ENCODE peak calls at places on chromosome X, in four cellular contexts. One of them, this sample, is unnamed.

GRCh38 chrX:69028006-69028760 is 137.1 kb downstream of the PJA1 start:
- DNase-seq in ovary: no peak
- DNase-seq in HFF-Myc: no peak
- DNase-seq in RPMI7951: no peak
- DNase-seq in this sample: no peak

GRCh38 chrX:15498741-15499140 is 1.9 kb upstream of the BMX start:
- DNase-seq in ovary: no peak
- DNase-seq in HFF-Myc: no peak
- DNase-seq in RPMI7951: no peak
- DNase-seq in this sample: no peak

GRCh38 chrX:46278591-46278990 is 266.6 kb downstream of the ZNF674 start:
- DNase-seq in ovary: no peak
- DNase-seq in HFF-Myc: no peak
- DNase-seq in RPMI7951: no peak
- DNase-seq in this sample: no peak

GRCh38 chrX:153726286-153727107 is 1.8 kb downstream of the ABCD1 start:
- DNase-seq in ovary: peak
- DNase-seq in HFF-Myc: no peak
- DNase-seq in RPMI7951: peak
- DNase-seq in this sample: no peak

GRCh38 chrX:44459501-44459900 is 83.2 kb downstream of the FUNDC1 start:
- DNase-seq in ovary: no peak
- DNase-seq in HFF-Myc: no peak
- DNase-seq in RPMI7951: peak
- DNase-seq in this sample: no peak

GRCh38 chrX:101260435-101260834 is 30.7 kb downstream of the TAF7L start:
- DNase-seq in ovary: no peak
- DNase-seq in HFF-Myc: no peak
- DNase-seq in RPMI7951: peak
- DNase-seq in this sample: no peak

GRCh38 chrX:8731579-8732395 is at the start of gene ANOS1:
- DNase-seq in ovary: no peak
- DNase-seq in HFF-Myc: no peak
- DNase-seq in RPMI7951: no peak
- DNase-seq in this sample: no peak

GRCh38 chrX:133706890-133707289 is 278.5 kb downstream of the GPC3 start:
- DNase-seq in ovary: no peak
- DNase-seq in HFF-Myc: no peak
- DNase-seq in RPMI7951: no peak
- DNase-seq in this sample: no peak

GRCh38 chrX:118368398-118368797 is 22.5 kb downstream of the WDR44 start:
- DNase-seq in ovary: no peak
- DNase-seq in HFF-Myc: no peak
- DNase-seq in RPMI7951: no peak
- DNase-seq in this sample: no peak

GRCh38 chrX:121146059-121146628 is 98.7 kb downstream of the GLUD2 start:
- DNase-seq in ovary: no peak
- DNase-seq in HFF-Myc: no peak
- DNase-seq in RPMI7951: peak
- DNase-seq in this sample: no peak